ENCODE peak calls at places on chromosomes 3 and 15, in six cellular contexts. A is fibroblast of pulmonary artery, Y is cardiac muscle cell, I is keratinocyte, P is HFF-Myc, Q is GM23338. R is an unnamed sample.

GRCh38 chr15:72306211-72306785 is 13.7 kb downstream of the CELF6 start:
- DNase-seq in A (peak), Y (no peak), I (no peak), P (no peak), Q (peak), R (no peak)

GRCh38 chr3:97815149-97815917 is 6.5 kb upstream of the CRYBG3 start:
- DNase-seq in A (no peak), Y (no peak), I (no peak), P (no peak), Q (no peak), R (no peak)

GRCh38 chr15:70717237-70717793 is 46.0 kb downstream of the UACA start:
- DNase-seq in A (no peak), Y (no peak), I (no peak), P (no peak), Q (no peak), R (no peak)

GRCh38 chr3:149655826-149656599 is 1.8 kb downstream of the WWTR1 start:
- DNase-seq in A (no peak), Y (no peak), I (no peak), P (no peak), Q (no peak), R (no peak)

GRCh38 chr15:65411470-65412071 is 11.2 kb downstream of the IGDCC4 start:
- DNase-seq in A (no peak), Y (no peak), I (no peak), P (no peak), Q (no peak), R (no peak)

GRCh38 chr15:60337069-60337468 is 60.7 kb downstream of the ANXA2 start:
- DNase-seq in A (no peak), Y (no peak), I (no peak), P (no peak), Q (no peak), R (no peak)

GRCh38 chr3:2921903-2922302 is 188.3 kb downstream of the IL5RA start:
- DNase-seq in A (peak), Y (peak), I (no peak), P (no peak), Q (peak), R (peak)

GRCh38 chr3:61783993-61784718 is 222.8 kb downstream of the PTPRG start:
- DNase-seq in A (peak), Y (no peak), I (no peak), P (no peak), Q (no peak), R (no peak)

GRCh38 chr15:79431636-79432344 is at the start of gene MINAR1:
- DNase-seq in A (peak), Y (peak), I (no peak), P (no peak), Q (peak), R (peak)

GRCh38 chr15:73704869-73705645 is 20.9 kb downstream of the CD276 start:
- DNase-seq in A (peak), Y (peak), I (no peak), P (no peak), Q (peak), R (peak)

GRCh38 chr3:11452988-11453847 is 181.0 kb downstream of the ATG7 start:
- DNase-seq in A (peak), Y (no peak), I (no peak), P (peak), Q (no peak), R (no peak)

GRCh38 chr3:176769547-176770190 is 427.6 kb downstream of the TBL1XR1 start:
- DNase-seq in A (no peak), Y (no peak), I (no peak), P (no peak), Q (no peak), R (no peak)

GRCh38 chr3:117303446-117303845 is 593.9 kb downstream of the TUSC7 start:
- DNase-seq in A (no peak), Y (no peak), I (no peak), P (no peak), Q (no peak), R (no peak)

GRCh38 chr3:194518652-194519051 is 31.9 kb upstream of the ATP13A3 start:
- DNase-seq in A (peak), Y (no peak), I (no peak), P (no peak), Q (no peak), R (no peak)

GRCh38 chr3:73469331-73469730 is 155.4 kb downstream of the PDZRN3 start:
- DNase-seq in A (no peak), Y (no peak), I (no peak), P (no peak), Q (no peak), R (no peak)

GRCh38 chr3:136146981-136147729 is 49.0 kb downstream of the MSL2 start:
- DNase-seq in A (no peak), Y (no peak), I (no peak), P (no peak), Q (no peak), R (no peak)

GRCh38 chr3:10783360-10784346 is 32.4 kb upstream of the SLC6A11 start:
- DNase-seq in A (peak), Y (peak), I (no peak), P (no peak), Q (peak), R (peak)

GRCh38 chr3:33184863-33185262 is 33.7 kb downstream of the SUSD5 start:
- DNase-seq in A (no peak), Y (no peak), I (no peak), P (no peak), Q (no peak), R (no peak)

GRCh38 chr3:101095703-101096102 is 102.5 kb upstream of the ABI3BP start:
- DNase-seq in A (no peak), Y (no peak), I (no peak), P (no peak), Q (no peak), R (no peak)

DNA sequence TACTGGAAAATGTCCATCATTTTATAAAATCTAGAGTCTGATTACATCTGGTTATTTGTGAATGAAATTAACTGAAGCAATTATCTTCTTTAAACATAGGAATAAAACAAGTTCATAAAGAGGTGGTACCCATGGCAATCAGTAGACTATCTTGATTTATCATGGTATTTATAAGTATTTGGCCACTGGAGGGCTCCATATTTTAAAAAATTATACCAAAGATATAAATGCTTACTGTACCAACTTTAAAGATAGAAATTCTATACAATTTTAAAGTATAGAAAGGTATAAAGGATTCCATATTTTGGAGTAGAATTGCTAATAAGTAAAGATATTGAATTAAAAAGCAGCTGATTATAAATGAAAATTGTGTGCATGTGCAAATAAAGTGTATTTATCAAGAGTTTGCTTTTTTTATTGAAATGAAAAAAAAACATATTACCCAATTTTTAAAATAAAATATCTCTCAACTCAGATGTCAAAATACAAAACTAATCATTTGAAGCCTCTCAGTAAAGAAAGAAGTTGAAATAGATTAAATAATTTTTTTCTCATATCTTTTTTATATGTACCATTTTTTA is 105.3 kb downstream of the BBX start:
- DNase-seq in A (no peak), Y (no peak), I (no peak), P (no peak), Q (no peak), R (no peak)
- TF ChIP-seq CTCF in A (peak), Y (peak), I (no peak), P (no peak), Q (peak), R (no peak)

GRCh38 chr3:133487920-133488540 is 85.5 kb upstream of the CDV3 start:
- DNase-seq in A (peak), Y (no peak), I (no peak), P (no peak), Q (peak), R (no peak)
- TF ChIP-seq CTCF in A (peak), Y (peak), I (peak), P (peak), Q (peak), R (no peak)

GRCh38 chr3:5262507-5262906 is 75.0 kb downstream of the EDEM1 start:
- DNase-seq in A (no peak), Y (no peak), I (no peak), P (no peak), Q (no peak), R (no peak)
- TF ChIP-seq CTCF in A (no peak), Y (no peak), I (no peak), P (no peak), Q (no peak), R (no peak)

GRCh38 chr3:191047930-191048329 is 151.1 kb upstream of the OSTN start:
- DNase-seq in A (no peak), Y (no peak), I (no peak), P (no peak), Q (no peak), R (no peak)

GRCh38 chr3:191051037-191051436 is 148.0 kb upstream of the OSTN start:
- DNase-seq in A (peak), Y (peak), I (no peak), P (no peak), Q (peak), R (peak)
- TF ChIP-seq CTCF in A (peak), Y (peak), I (peak), P (peak), Q (peak), R (no peak)

GRCh38 chr3:157088133-157088488 is 71.8 kb downstream of the CCNL1 start:
- DNase-seq in A (no peak), Y (no peak), I (no peak), P (no peak), Q (no peak), R (no peak)

GRCh38 chr3:157089455-157090221 is 70.3 kb downstream of the CCNL1 start:
- DNase-seq in A (peak), Y (peak), I (no peak), P (no peak), Q (peak), R (peak)

GRCh38 chr3:157086775-157087174 is 73.2 kb downstream of the CCNL1 start:
- DNase-seq in A (no peak), Y (no peak), I (no peak), P (no peak), Q (no peak), R (no peak)

GRCh38 chr3:157087398-157088132 is 72.4 kb downstream of the CCNL1 start:
- DNase-seq in A (peak), Y (no peak), I (no peak), P (no peak), Q (no peak), R (no peak)

GRCh38 chr3:157088506-157089454 is 71.2 kb downstream of the CCNL1 start:
- DNase-seq in A (peak), Y (peak), I (peak), P (peak), Q (peak), R (peak)
- TF ChIP-seq CTCF in A (no peak), Y (peak), I (no peak), P (no peak), Q (no peak), R (no peak)

DNA sequence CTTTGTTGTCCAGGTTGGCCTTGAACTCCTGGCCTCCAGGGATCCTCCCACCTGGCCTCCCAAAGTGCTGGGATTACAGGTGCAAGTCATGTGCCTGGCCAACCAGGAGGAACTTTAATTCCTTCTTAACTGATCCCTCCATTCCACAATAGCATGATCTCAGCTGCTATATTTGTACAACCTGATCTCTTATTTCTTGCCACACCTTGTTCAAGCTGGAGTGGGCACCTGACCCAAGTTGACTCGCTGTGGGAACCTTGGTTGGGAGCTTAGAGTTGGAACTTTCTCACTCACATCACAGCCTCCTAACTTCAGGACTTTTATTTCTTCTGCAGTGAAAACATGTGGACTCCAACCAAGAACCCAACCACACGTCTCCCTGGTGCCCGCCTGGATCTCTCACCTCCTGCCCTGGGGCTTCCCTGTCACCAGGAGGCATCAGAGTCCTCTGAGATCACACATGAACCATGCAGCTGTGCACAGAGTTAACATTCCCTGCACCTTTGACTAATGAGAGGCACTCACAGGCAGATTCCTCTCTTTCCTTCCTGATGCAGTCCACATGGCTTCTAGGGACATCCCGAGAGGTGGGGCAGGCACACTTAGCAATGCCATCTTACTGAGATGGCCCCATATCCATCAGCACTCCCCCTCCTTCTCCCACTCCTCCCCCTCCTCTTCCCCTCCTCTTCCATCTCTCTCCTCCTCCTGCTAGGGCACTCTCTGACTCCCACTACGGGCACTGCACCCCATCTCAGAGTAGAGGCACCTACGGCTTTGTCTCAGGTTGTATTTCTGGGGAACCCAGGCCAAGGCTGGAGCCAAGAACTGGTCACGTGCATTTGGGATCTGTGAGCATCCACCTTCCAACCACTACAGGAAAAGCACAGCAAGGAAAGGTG is 9.7 kb upstream of the CYFIP1 start:
- DNase-seq in A (no peak), Y (no peak), I (no peak), P (no peak), Q (no peak), R (no peak)
- TF ChIP-seq CTCF in A (no peak), Y (no peak), I (no peak), P (no peak), Q (no peak), R (no peak)

GRCh38 chr15:96404560-96404959 is 74.1 kb downstream of the NR2F2 start:
- DNase-seq in A (no peak), Y (no peak), I (no peak), P (no peak), Q (no peak), R (no peak)

GRCh38 chr15:96403932-96404331 is 73.4 kb downstream of the NR2F2 start:
- DNase-seq in A (no peak), Y (no peak), I (no peak), P (no peak), Q (no peak), R (no peak)

GRCh38 chr15:96406701-96407100 is 76.2 kb downstream of the NR2F2 start:
- DNase-seq in A (no peak), Y (no peak), I (no peak), P (no peak), Q (no peak), R (no peak)

GRCh38 chr15:96402403-96402802 is 71.9 kb downstream of the NR2F2 start:
- DNase-seq in A (no peak), Y (no peak), I (no peak), P (no peak), Q (no peak), R (no peak)

GRCh38 chr15:96403071-96403470 is 72.6 kb downstream of the NR2F2 start:
- DNase-seq in A (no peak), Y (no peak), I (no peak), P (no peak), Q (no peak), R (no peak)
- TF ChIP-seq CTCF in A (no peak), Y (no peak), I (no peak), P (no peak), Q (peak), R (no peak)

GRCh38 chr15:75749820-75750219 is 37.2 kb upstream of the CSPG4 start:
- DNase-seq in A (no peak), Y (no peak), I (no peak), P (no peak), Q (no peak), R (no peak)

GRCh38 chr15:75751901-75752300 is 39.3 kb upstream of the CSPG4 start:
- DNase-seq in A (no peak), Y (no peak), I (no peak), P (no peak), Q (no peak), R (no peak)

GRCh38 chr15:75751116-75751875 is 38.6 kb upstream of the CSPG4 start:
- DNase-seq in A (no peak), Y (no peak), I (no peak), P (no peak), Q (no peak), R (no peak)

GRCh38 chr15:75753145-75753544 is 40.5 kb upstream of the CSPG4 start:
- DNase-seq in A (no peak), Y (no peak), I (no peak), P (no peak), Q (no peak), R (no peak)

GRCh38 chr15:75750261-75751050 is 37.8 kb upstream of the CSPG4 start:
- DNase-seq in A (no peak), Y (no peak), I (no peak), P (no peak), Q (no peak), R (no peak)
- TF ChIP-seq CTCF in A (no peak), Y (no peak), I (no peak), P (no peak), Q (no peak), R (no peak)

GRCh38 chr3:87148020-87148419 is 79.1 kb upstream of the CHMP2B start:
- DNase-seq in A (no peak), Y (no peak), I (no peak), P (no peak), Q (no peak), R (no peak)

GRCh38 chr3:87147562-87147961 is 79.5 kb upstream of the CHMP2B start:
- DNase-seq in A (no peak), Y (no peak), I (no peak), P (no peak), Q (no peak), R (no peak)

GRCh38 chr3:87145553-87145952 is 81.6 kb upstream of the CHMP2B start:
- DNase-seq in A (peak), Y (peak), I (no peak), P (no peak), Q (peak), R (peak)
- TF ChIP-seq CTCF in A (peak), Y (peak), I (peak), P (peak), Q (peak), R (no peak)